ENCODE peak calls at places on chromosome X, in six cellular contexts. One of them, this sample, is unnamed.

GRCh38 chrX:133645251-133645650 is 230.0 kb upstream of the GPC4 start:
- DNase-seq in stimulated activated effector memory CD8-positive, alpha-beta T cell treated with anti-CD3 and anti-CD28 coated beads, Interleukin-12 subunit alpha, Interleukin-12 subunit beta, amount 100 ng/mL, for 72 hours: no peak
- DNase-seq in NB4: no peak
- DNase-seq in CD4-positive, CD25-positive, alpha-beta regulatory T cell: no peak
- DNase-seq in NCI-H1417: no peak
- DNase-seq in T follicular helper cell: no peak
- DNase-seq in this sample: no peak

GRCh38 chrX:110320588-110320987 is 2.7 kb upstream of the AMMECR1 start:
- DNase-seq in stimulated activated effector memory CD8-positive, alpha-beta T cell treated with anti-CD3 and anti-CD28 coated beads, Interleukin-12 subunit alpha, Interleukin-12 subunit beta, amount 100 ng/mL, for 72 hours: no peak
- DNase-seq in NB4: no peak
- DNase-seq in CD4-positive, CD25-positive, alpha-beta regulatory T cell: no peak
- DNase-seq in NCI-H1417: no peak
- DNase-seq in T follicular helper cell: no peak
- DNase-seq in this sample: no peak

GRCh38 chrX:24253030-24253429 is 60.8 kb downstream of the SUPT20HL2 start:
- DNase-seq in stimulated activated effector memory CD8-positive, alpha-beta T cell treated with anti-CD3 and anti-CD28 coated beads, Interleukin-12 subunit alpha, Interleukin-12 subunit beta, amount 100 ng/mL, for 72 hours: no peak
- DNase-seq in NB4: no peak
- DNase-seq in CD4-positive, CD25-positive, alpha-beta regulatory T cell: no peak
- DNase-seq in NCI-H1417: no peak
- DNase-seq in T follicular helper cell: no peak
- DNase-seq in this sample: no peak

GRCh38 chrX:41671082-41671481 is 17.7 kb upstream of the GPR34 start:
- DNase-seq in stimulated activated effector memory CD8-positive, alpha-beta T cell treated with anti-CD3 and anti-CD28 coated beads, Interleukin-12 subunit alpha, Interleukin-12 subunit beta, amount 100 ng/mL, for 72 hours: no peak
- DNase-seq in NB4: no peak
- DNase-seq in CD4-positive, CD25-positive, alpha-beta regulatory T cell: no peak
- DNase-seq in NCI-H1417: no peak
- DNase-seq in T follicular helper cell: no peak
- DNase-seq in this sample: no peak

GRCh38 chrX:137743414-137743813 is 177.5 kb downstream of the ZIC3 start:
- DNase-seq in stimulated activated effector memory CD8-positive, alpha-beta T cell treated with anti-CD3 and anti-CD28 coated beads, Interleukin-12 subunit alpha, Interleukin-12 subunit beta, amount 100 ng/mL, for 72 hours: no peak
- DNase-seq in NB4: no peak
- DNase-seq in CD4-positive, CD25-positive, alpha-beta regulatory T cell: no peak
- DNase-seq in NCI-H1417: no peak
- DNase-seq in T follicular helper cell: no peak
- DNase-seq in this sample: no peak

GRCh38 chrX:74535633-74536141 is 78.7 kb downstream of the RLIM start:
- DNase-seq in stimulated activated effector memory CD8-positive, alpha-beta T cell treated with anti-CD3 and anti-CD28 coated beads, Interleukin-12 subunit alpha, Interleukin-12 subunit beta, amount 100 ng/mL, for 72 hours: peak; percentile 60
- DNase-seq in NB4: peak; percentile 79
- DNase-seq in CD4-positive, CD25-positive, alpha-beta regulatory T cell: peak; percentile 5
- DNase-seq in NCI-H1417: peak; percentile 79
- DNase-seq in T follicular helper cell: no peak
- DNase-seq in this sample: no peak

GRCh38 chrX:67346667-67347066 is 197.2 kb upstream of the AR start:
- DNase-seq in stimulated activated effector memory CD8-positive, alpha-beta T cell treated with anti-CD3 and anti-CD28 coated beads, Interleukin-12 subunit alpha, Interleukin-12 subunit beta, amount 100 ng/mL, for 72 hours: no peak
- DNase-seq in NB4: no peak
- DNase-seq in CD4-positive, CD25-positive, alpha-beta regulatory T cell: no peak
- DNase-seq in NCI-H1417: peak; percentile 3
- DNase-seq in T follicular helper cell: no peak
- DNase-seq in this sample: no peak

GRCh38 chrX:37302569-37302968 is 46.6 kb upstream of the PRRG1 start:
- DNase-seq in stimulated activated effector memory CD8-positive, alpha-beta T cell treated with anti-CD3 and anti-CD28 coated beads, Interleukin-12 subunit alpha, Interleukin-12 subunit beta, amount 100 ng/mL, for 72 hours: no peak
- DNase-seq in NB4: peak; percentile 47
- DNase-seq in CD4-positive, CD25-positive, alpha-beta regulatory T cell: no peak
- DNase-seq in NCI-H1417: no peak
- DNase-seq in T follicular helper cell: no peak
- DNase-seq in this sample: no peak

GRCh38 chrX:135572436-135572835 is 52.0 kb downstream of the INTS6L start:
- DNase-seq in stimulated activated effector memory CD8-positive, alpha-beta T cell treated with anti-CD3 and anti-CD28 coated beads, Interleukin-12 subunit alpha, Interleukin-12 subunit beta, amount 100 ng/mL, for 72 hours: no peak
- DNase-seq in NB4: no peak
- DNase-seq in CD4-positive, CD25-positive, alpha-beta regulatory T cell: peak; percentile 17
- DNase-seq in NCI-H1417: no peak
- DNase-seq in T follicular helper cell: no peak
- DNase-seq in this sample: no peak

GRCh38 chrX:74506310-74507115 is 85.2 kb downstream of the SLC16A2 start:
- DNase-seq in stimulated activated effector memory CD8-positive, alpha-beta T cell treated with anti-CD3 and anti-CD28 coated beads, Interleukin-12 subunit alpha, Interleukin-12 subunit beta, amount 100 ng/mL, for 72 hours: no peak
- DNase-seq in NB4: no peak
- DNase-seq in CD4-positive, CD25-positive, alpha-beta regulatory T cell: no peak
- DNase-seq in NCI-H1417: no peak
- DNase-seq in T follicular helper cell: no peak
- DNase-seq in this sample: no peak

GRCh38 chrX:64202808-64203320 is 2.6 kb downstream of the AMER1 start:
- DNase-seq in stimulated activated effector memory CD8-positive, alpha-beta T cell treated with anti-CD3 and anti-CD28 coated beads, Interleukin-12 subunit alpha, Interleukin-12 subunit beta, amount 100 ng/mL, for 72 hours: no peak
- DNase-seq in NB4: no peak
- DNase-seq in CD4-positive, CD25-positive, alpha-beta regulatory T cell: no peak
- DNase-seq in NCI-H1417: no peak
- DNase-seq in T follicular helper cell: no peak
- DNase-seq in this sample: no peak

GRCh38 chrX:8688776-8689175 is 43.2 kb downstream of the ANOS1 start:
- DNase-seq in stimulated activated effector memory CD8-positive, alpha-beta T cell treated with anti-CD3 and anti-CD28 coated beads, Interleukin-12 subunit alpha, Interleukin-12 subunit beta, amount 100 ng/mL, for 72 hours: no peak
- DNase-seq in NB4: no peak
- DNase-seq in CD4-positive, CD25-positive, alpha-beta regulatory T cell: no peak
- DNase-seq in NCI-H1417: no peak
- DNase-seq in T follicular helper cell: no peak
- DNase-seq in this sample: no peak

GRCh38 chrX:34915463-34916225 is 27.0 kb upstream of the FAM47B start:
- DNase-seq in stimulated activated effector memory CD8-positive, alpha-beta T cell treated with anti-CD3 and anti-CD28 coated beads, Interleukin-12 subunit alpha, Interleukin-12 subunit beta, amount 100 ng/mL, for 72 hours: no peak
- DNase-seq in NB4: no peak
- DNase-seq in CD4-positive, CD25-positive, alpha-beta regulatory T cell: no peak
- DNase-seq in NCI-H1417: no peak
- DNase-seq in T follicular helper cell: no peak
- DNase-seq in this sample: no peak

This sample was measured in pulmonary artery endothelial cell.